ENCODE peak calls at places on chromosomes 13 and 19, in eight cellular contexts. L is transverse colon, Z is A549, O is HCT116, H is endothelial cell of umbilical vein, K is NB4, U is suprapubic skin, T is adrenal gland. F is an unnamed sample.

GRCh38 chr19:1290245-1290698 is 4.6 kb downstream of the EFNA2 start:
- DNase-seq in T (no peak), H (no peak), O (no peak), U (no peak), L (no peak), K (no peak), Z (no peak), F (no peak)

GRCh38 chr19:2360876-2361232 is 789 bp downstream of the TMPRSS9 start:
- DNase-seq in K (no peak), Z (no peak), H (no peak), U (no peak), L (no peak), T (no peak), O (no peak), F (no peak)

GRCh38 chr19:33275933-33276619 is 26.3 kb downstream of the CEBPA start:
- DNase-seq in O (no peak), K (no peak), T (no peak), L (no peak), H (no peak), Z (no peak), U (no peak), F (no peak)

GRCh38 chr19:38245826-38246498 is 10.2 kb downstream of the PPP1R14A start:
- DNase-seq in T (no peak), U (no peak), K (no peak), O (no peak), H (no peak), Z (no peak), L (no peak), F (peak)

GRCh38 chr19:38196245-38196837 is 27.7 kb downstream of the DPF1 start:
- DNase-seq in K (no peak), L (no peak), U (no peak), Z (no peak), T (no peak), H (no peak), O (no peak), F (no peak)

GRCh38 chr19:53102701-53103140 is 501 bp downstream of the ZNF160 start:
- DNase-seq in H (peak), K (peak), U (no peak), O (no peak), T (peak), L (peak), Z (no peak), F (no peak)

GRCh38 chr13:54750521-54750920 is 1721.9 kb downstream of the OLFM4 start:
- DNase-seq in K (no peak), L (no peak), H (no peak), U (no peak), Z (no peak), O (no peak), T (no peak), F (no peak)

GRCh38 chr19:7605490-7606222 is 10.0 kb downstream of the CAMSAP3 start:
- DNase-seq in H (peak), L (no peak), O (peak), T (no peak), K (peak), Z (no peak), U (no peak), F (no peak)

GRCh38 chr13:78239681-78240080 is 321.1 kb upstream of the EDNRB start:
- DNase-seq in Z (no peak), U (no peak), L (no peak), T (no peak), O (no peak), H (no peak), K (peak), F (no peak)

GRCh38 chr19:2330632-2331284 is 2.3 kb downstream of the SPPL2B start:
- DNase-seq in T (no peak), L (peak), K (peak), U (no peak), Z (no peak), O (no peak), H (no peak), F (no peak)

DNA sequence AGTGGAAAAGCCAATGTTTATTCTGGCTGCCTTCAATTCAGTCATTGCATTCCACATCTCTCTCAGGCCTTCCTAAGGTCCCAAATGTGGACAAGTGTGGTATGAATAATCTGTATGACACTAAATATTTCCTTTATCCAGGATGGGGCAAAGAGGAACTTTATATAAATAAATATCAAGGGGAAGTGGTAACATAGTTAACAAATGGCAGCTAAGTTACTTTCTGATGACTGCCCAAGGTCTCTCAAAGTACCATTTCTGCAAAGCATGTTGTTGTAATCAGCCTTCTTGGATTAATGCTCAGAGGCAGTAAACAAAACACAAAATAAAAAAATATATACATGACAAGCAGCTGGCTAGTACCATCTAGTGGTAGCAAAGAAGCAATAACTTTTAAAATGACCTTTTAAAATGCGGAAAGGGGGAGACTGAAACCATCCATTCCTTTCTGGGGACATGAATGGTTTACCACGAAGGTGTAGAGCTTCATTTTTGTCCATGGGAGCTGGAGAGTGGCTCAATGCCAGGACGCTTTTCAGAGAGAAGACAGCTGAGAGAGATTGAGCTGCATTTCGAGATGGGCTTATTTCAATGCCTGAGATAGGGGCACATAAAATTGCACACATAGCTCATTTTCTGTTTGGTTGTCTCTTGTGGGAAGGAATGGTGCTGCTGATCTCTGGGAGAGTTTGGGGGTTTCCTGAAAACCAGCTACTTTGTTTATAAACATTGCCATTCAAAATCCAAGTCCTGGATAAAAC is 259.2 kb downstream of the RFC3 start:
- DNase-seq in K (peak), H (peak), U (no peak), Z (peak), O (peak), T (no peak), L (no peak), F (no peak)
- TF ChIP-seq CTCF in K (no peak), H (peak), U (peak), Z (peak), O (peak), T (peak), L (peak), F (no peak)

GRCh38 chr19:41351339-41352245 is 2.1 kb downstream of the TGFB1 start:
- DNase-seq in O (no peak), T (peak), Z (peak), H (peak), K (peak), U (no peak), L (peak), F (peak)
- TF ChIP-seq POLR2A in O (no peak), T (peak), Z (peak), H (peak), K (no peak), U (no peak), L (peak), F (no peak)

DNA sequence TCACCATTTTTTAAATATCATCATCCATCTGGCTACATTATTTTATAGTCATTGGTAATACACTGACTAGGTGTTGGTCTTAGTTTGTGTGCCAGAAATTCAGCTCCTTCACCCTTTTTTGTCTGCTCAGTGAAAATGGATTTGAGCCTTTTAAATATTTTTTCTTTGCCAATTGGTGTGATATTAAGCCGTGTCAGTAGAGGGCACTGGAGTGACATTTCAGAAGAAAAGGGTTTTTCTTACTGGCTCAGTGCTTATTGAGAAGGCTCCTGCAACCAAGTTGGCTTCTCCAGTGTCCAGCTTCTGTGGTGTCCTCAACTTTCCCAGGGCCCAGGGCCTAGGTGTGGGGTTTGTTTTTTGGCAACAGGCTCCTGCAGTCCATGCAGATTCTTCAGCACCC is 546.6 kb downstream of the DACH1 start:
- DNase-seq in O (no peak), L (no peak), U (no peak), K (peak), T (no peak), H (peak), Z (no peak), F (no peak)
- TF ChIP-seq CTCF in O (peak), L (peak), U (no peak), K (peak), T (no peak), H (peak), Z (no peak), F (no peak)

DNA sequence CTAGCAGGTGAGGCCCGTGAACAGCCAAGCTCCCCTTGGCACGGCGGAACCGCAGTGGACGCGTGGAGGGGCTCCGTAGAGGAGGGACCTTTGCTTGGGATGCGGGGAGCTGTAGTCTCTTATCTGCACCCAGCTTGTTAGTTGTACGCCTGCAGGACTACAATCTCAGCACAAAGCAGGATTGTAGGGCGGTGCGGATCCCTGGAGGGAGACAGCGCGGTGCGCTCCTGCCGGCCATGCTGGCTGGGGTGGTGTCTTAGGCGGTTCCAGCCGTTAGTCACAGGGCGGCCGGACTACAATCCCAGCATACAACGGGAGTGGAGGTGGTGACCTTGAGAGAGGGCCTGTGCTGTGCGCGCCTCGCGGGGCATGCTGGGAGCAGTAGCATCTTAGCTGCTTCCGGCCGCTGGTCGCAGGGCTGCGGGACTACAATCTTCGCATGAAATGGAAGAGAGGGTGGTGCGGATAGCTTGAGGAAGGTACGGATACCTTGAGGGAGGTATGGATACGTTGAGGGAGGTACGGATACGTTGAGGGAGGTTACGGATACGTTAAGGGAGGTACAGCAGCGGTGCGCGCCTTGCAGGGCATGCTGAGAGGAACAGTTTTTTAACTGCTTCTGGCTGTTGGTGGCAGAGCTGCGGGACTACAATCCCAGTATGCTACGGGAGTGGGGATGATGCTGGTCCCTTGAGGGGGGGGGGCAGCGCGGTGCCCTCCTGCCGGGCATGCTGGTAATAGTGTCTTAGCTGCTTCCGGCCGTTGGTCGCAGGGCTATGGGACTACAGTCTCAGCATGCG is 1419.1 kb downstream of the UQCRFS1 start:
- DNase-seq in K (peak), T (peak), H (peak), U (peak), L (peak), Z (peak), O (peak), F (peak)
- TF ChIP-seq POLR2A in K (peak), T (peak), H (no peak), U (peak), L (peak), Z (peak), O (peak), F (peak)

GRCh38 chr19:28489126-28489660 is 723.8 kb downstream of the UQCRFS1 start:
- DNase-seq in L (no peak), K (no peak), T (no peak), O (no peak), Z (no peak), U (no peak), H (no peak), F (no peak)
- TF ChIP-seq CTCF in L (no peak), K (no peak), T (no peak), O (no peak), Z (no peak), U (no peak), H (no peak), F (no peak)

GRCh38 chr19:18589380-18590272 is 1.0 kb downstream of the REX1BD start:
- DNase-seq in L (peak), U (no peak), T (peak), O (peak), Z (peak), K (peak), H (peak), F (peak)
- TF ChIP-seq POLR2A in L (no peak), U (no peak), T (no peak), O (peak), Z (no peak), K (no peak), H (no peak), F (no peak)

GRCh38 chr13:97359181-97360057 is 74.5 kb upstream of the RAP2A start:
- DNase-seq in Z (peak), K (peak), U (no peak), O (peak), T (peak), L (peak), H (peak), F (peak)
- TF ChIP-seq CTCF in Z (peak), K (peak), U (peak), O (peak), T (peak), L (peak), H (peak), F (peak)